ENCODE peak calls at places on chromosomes 16 and 17, in nine cellular contexts. Q, U, E, R, I, J, V, M and G are unnamed samples.
A peak's percentile ranks its signal among the peaks of the same experiment; 100 is the strongest.

GRCh38 chr17:73393962-73394361 is 82.2 kb upstream of the CDC42EP4 start:
- DNase-seq in J (peak; percentile 31), M (no peak), U (peak; percentile 71), Q (no peak), R (peak; percentile 44), V (no peak), I (no peak), E (no peak), G (no peak)

GRCh38 chr16:83579431-83579830 is 228.3 kb upstream of the HSBP1 start:
- DNase-seq in Q (no peak), M (no peak), E (no peak), U (no peak), J (no peak), V (no peak), R (no peak), I (no peak), G (no peak)

GRCh38 chr17:78785663-78786057 is 3.6 kb upstream of the CYTH1 start:
- DNase-seq in R (no peak), I (no peak), Q (no peak), E (no peak), J (no peak), V (no peak), M (peak; percentile 3), U (no peak), G (no peak)

GRCh38 chr17:3911271-3912053 is 4.8 kb downstream of the P2RX1 start:
- DNase-seq in V (peak; percentile 89), E (peak; percentile 64), R (no peak), I (peak; percentile 72), J (no peak), M (no peak), Q (peak; percentile 52), U (no peak), G (peak; percentile 85)

GRCh38 chr17:68906638-68907037 is 48.6 kb downstream of the ABCA8 start:
- DNase-seq in U (peak; percentile 24), V (no peak), M (no peak), E (no peak), J (peak; percentile 39), I (no peak), R (peak; percentile 16), Q (no peak), G (no peak)

GRCh38 chr17:73595068-73595865 is 49.0 kb downstream of the SDK2 start:
- DNase-seq in I (peak; percentile 45), E (no peak), U (peak; percentile 96), M (peak; percentile 71), V (peak; percentile 6), R (no peak), J (no peak), Q (peak; percentile 42), G (no peak)

GRCh38 chr16:972316-973002 is 1.7 kb upstream of the LMF1 start:
- DNase-seq in Q (no peak), U (no peak), E (no peak), I (no peak), J (no peak), V (no peak), R (no peak), M (peak; percentile 65), G (no peak)

GRCh38 chr17:79740413-79740812 is 9.7 kb downstream of the ENPP7 start:
- DNase-seq in Q (no peak), M (no peak), I (no peak), J (peak; percentile 19), R (no peak), E (no peak), U (peak; percentile 58), V (no peak), G (no peak)

GRCh38 chr17:50146927-50147640 is 3.4 kb downstream of the PPP1R9B start:
- DNase-seq in R (no peak), Q (no peak), U (no peak), M (no peak), V (no peak), E (no peak), J (no peak), I (no peak), G (no peak)

GRCh38 chr17:76026714-76027158 is 370 bp downstream of the EVPL start:
- DNase-seq in U (no peak), M (peak; percentile 85), R (no peak), J (no peak), I (no peak), E (no peak), Q (no peak), V (no peak), G (no peak)

GRCh38 chr16:89565256-89565505 is 4.7 kb downstream of the RPL13 start:
- DNase-seq in V (no peak), M (no peak), Q (no peak), U (peak; percentile 46), J (no peak), I (peak; percentile 60), E (no peak), R (peak; percentile 76), G (no peak)

GRCh38 chr17:65095465-65095864 is 38.9 kb upstream of the GNA13 start:
- DNase-seq in V (no peak), I (no peak), E (no peak), R (no peak), Q (no peak), J (no peak), U (no peak), M (no peak), G (no peak)

GRCh38 chr17:42193216-42194132 is 820 bp downstream of the GHDC start:
- DNase-seq in U (no peak), E (no peak), M (no peak), Q (no peak), J (no peak), V (no peak), I (no peak), R (no peak), G (peak; percentile 67)

GRCh38 chr17:79461041-79461440 is 149.8 kb downstream of the RBFOX3 start:
- DNase-seq in Q (no peak), V (no peak), E (no peak), U (no peak), M (no peak), J (peak; percentile 66), I (no peak), R (no peak), G (no peak)

GRCh38 chr16:69799601-69800000 is 37.5 kb downstream of the WWP2 start:
- DNase-seq in U (no peak), I (no peak), V (no peak), E (no peak), M (peak; percentile 6), Q (no peak), R (no peak), J (peak; percentile 45), G (peak; percentile 10)

GRCh38 chr17:81036128-81036891 is 1.4 kb downstream of the BAIAP2 start:
- DNase-seq in J (peak; percentile 44), V (no peak), M (no peak), Q (no peak), I (no peak), R (no peak), U (no peak), E (no peak), G (peak; percentile 66)

GRCh38 chr17:63987616-63988478 is 10.3 kb upstream of the PRR29 start:
- DNase-seq in E (peak; percentile 31), M (no peak), U (no peak), V (no peak), R (no peak), Q (no peak), I (no peak), J (no peak), G (peak; percentile 54)

GRCh38 chr17:72613411-72614292 is 478.8 kb downstream of the SLC39A11 start:
- DNase-seq in I (no peak), R (no peak), J (peak; percentile 78), V (no peak), U (no peak), M (no peak), Q (no peak), E (no peak), G (no peak)

GRCh38 chr16:83926726-83927397 is 26.2 kb upstream of the OSGIN1 start:
- DNase-seq in U (peak; percentile 90), R (peak; percentile 82), J (peak; percentile 62), E (peak; percentile 57), Q (peak; percentile 72), I (peak; percentile 84), V (peak; percentile 34), M (peak; percentile 91), G (peak; percentile 89)

GRCh38 chr16:11793840-11794239 is 3.2 kb downstream of the ZC3H7A start:
- DNase-seq in Q (no peak), I (no peak), R (peak; percentile 73), E (no peak), V (peak; percentile 29), U (no peak), M (peak; percentile 40), J (no peak), G (no peak)
- H3K27ac ChIP-seq in Q (no peak overlapping the region), I (peak overlapping the region; percentile 97), R (peak overlapping the region; percentile 22), E (no peak overlapping the region), V (peak overlapping the region; percentile 94), U (peak overlapping the region; percentile 48), M (peak overlapping the region; percentile 59), J (no peak overlapping the region), G (peak overlapping the region; percentile 51)

GRCh38 chr16:35687781-35688180 is 2228.4 kb downstream of the TP53TG3F start:
- DNase-seq in Q (no peak), I (no peak), J (no peak), U (no peak), V (no peak), R (no peak), E (no peak), M (no peak), G (no peak)
- H3K9me3 ChIP-seq in Q (peaks cover 50% of the 10 kb centered on the region), I (peaks cover 7% of the 10 kb centered on the region), J (no peaks in the 10 kb centered on the region), U (no peaks in the 10 kb centered on the region), V (peaks cover 61% of the 10 kb centered on the region), R (no peaks in the 10 kb centered on the region), E (peaks cover 6% of the 10 kb centered on the region), M (peaks cover 5% of the 10 kb centered on the region), G (peaks cover 19% of the 10 kb centered on the region)

GRCh38 chr17:38442548-38442947 is 14.3 kb downstream of the ARHGAP23 start:
- DNase-seq in Q (no peak), M (no peak), J (peak; percentile 56), V (no peak), I (no peak), U (no peak), E (no peak), R (no peak), G (no peak)

GRCh38 chr17:38443356-38444026 is 15.2 kb downstream of the ARHGAP23 start:
- DNase-seq in V (peak; percentile 54), Q (no peak), E (no peak), U (no peak), R (no peak), J (no peak), M (no peak), I (no peak), G (no peak)

GRCh38 chr17:38440614-38441397 is 12.5 kb downstream of the ARHGAP23 start:
- DNase-seq in J (no peak), Q (peak; percentile 76), U (no peak), E (no peak), I (no peak), V (no peak), M (no peak), R (no peak), G (no peak)

GRCh38 chr17:38439436-38439835 is 11.2 kb downstream of the ARHGAP23 start:
- DNase-seq in J (no peak), V (no peak), E (no peak), R (no peak), U (no peak), M (no peak), I (no peak), Q (no peak), G (no peak)

GRCh38 chr17:38441429-38442061 is 13.3 kb downstream of the ARHGAP23 start:
- DNase-seq in Q (no peak), R (no peak), V (no peak), M (no peak), J (no peak), I (no peak), E (no peak), U (no peak), G (no peak)
- H3K27ac ChIP-seq in Q (peak overlapping the region; percentile 91), R (no peak overlapping the region), V (no peak overlapping the region), M (no peak overlapping the region), J (no peak overlapping the region), I (peak overlapping the region; percentile 58), E (no peak overlapping the region), U (no peak overlapping the region), G (no peak overlapping the region)

GRCh38 chr17:11535231-11535630 is 63.0 kb upstream of the DNAH9 start:
- DNase-seq in U (no peak), Q (no peak), E (no peak), V (no peak), M (no peak), I (no peak), J (no peak), R (no peak), G (no peak)
- H3K9me3 ChIP-seq in U (no peaks in the 10 kb centered on the region), Q (no peaks in the 10 kb centered on the region), E (no peaks in the 10 kb centered on the region), V (no peaks in the 10 kb centered on the region), M (no peaks in the 10 kb centered on the region), I (no peaks in the 10 kb centered on the region), J (no peaks in the 10 kb centered on the region), R (no peaks in the 10 kb centered on the region), G (no peaks in the 10 kb centered on the region)